ENCODE peak calls at places on chromosomes 6 and 20, in nine cellular contexts. One of them, this sample, is unnamed.

GRCh38 chr6:32108094-32108627 is 977 bp downstream of the TNXB start:
- DNase-seq in sigmoid colon: peak; percentile 87
- DNase-seq in HCT116: no peak
- DNase-seq in spleen: no peak
- DNase-seq in prostate gland: no peak
- DNase-seq in upper lobe of left lung: peak; percentile 87
- DNase-seq in K562: peak; percentile 75
- DNase-seq in HepG2: no peak
- DNase-seq in stomach: peak; percentile 56
- DNase-seq in this sample: peak; percentile 48

GRCh38 chr6:4404410-4404809 is 269.0 kb upstream of the ECI2 start:
- DNase-seq in sigmoid colon: no peak
- DNase-seq in HCT116: no peak
- DNase-seq in spleen: no peak
- DNase-seq in prostate gland: no peak
- DNase-seq in upper lobe of left lung: no peak
- DNase-seq in K562: no peak
- DNase-seq in HepG2: no peak
- DNase-seq in stomach: no peak
- DNase-seq in this sample: no peak

GRCh38 chr6:36370638-36371037 is 16.8 kb downstream of the ETV7 start:
- DNase-seq in sigmoid colon: no peak
- DNase-seq in HCT116: no peak
- DNase-seq in spleen: no peak
- DNase-seq in prostate gland: no peak
- DNase-seq in upper lobe of left lung: no peak
- DNase-seq in K562: no peak
- DNase-seq in HepG2: no peak
- DNase-seq in stomach: no peak
- DNase-seq in this sample: no peak

GRCh38 chr6:7909323-7910276 is 988 bp downstream of the TXNDC5 start:
- DNase-seq in sigmoid colon: no peak
- DNase-seq in HCT116: no peak
- DNase-seq in spleen: peak; percentile 89
- DNase-seq in prostate gland: peak; percentile 43
- DNase-seq in upper lobe of left lung: peak; percentile 95
- DNase-seq in K562: peak; percentile 86
- DNase-seq in HepG2: peak; percentile 64
- DNase-seq in stomach: peak; percentile 57
- DNase-seq in this sample: peak; percentile 65

GRCh38 chr20:57651977-57652864 is 32.0 kb upstream of the ZBP1 start:
- DNase-seq in sigmoid colon: no peak
- DNase-seq in HCT116: no peak
- DNase-seq in spleen: peak; percentile 72
- DNase-seq in prostate gland: no peak
- DNase-seq in upper lobe of left lung: peak; percentile 80
- DNase-seq in K562: no peak
- DNase-seq in HepG2: no peak
- DNase-seq in stomach: peak; percentile 23
- DNase-seq in this sample: no peak

GRCh38 chr6:125194980-125195379 is 41.4 kb downstream of the TPD52L1 start:
- DNase-seq in sigmoid colon: no peak
- DNase-seq in HCT116: no peak
- DNase-seq in spleen: no peak
- DNase-seq in prostate gland: no peak
- DNase-seq in upper lobe of left lung: no peak
- DNase-seq in K562: no peak
- DNase-seq in HepG2: no peak
- DNase-seq in stomach: no peak
- DNase-seq in this sample: no peak

GRCh38 chr6:38671885-38672467 is 31.0 kb downstream of the GLO1 start:
- DNase-seq in sigmoid colon: no peak
- DNase-seq in HCT116: peak; percentile 28
- DNase-seq in spleen: no peak
- DNase-seq in prostate gland: peak; percentile 10
- DNase-seq in upper lobe of left lung: no peak
- DNase-seq in K562: peak; percentile 64
- DNase-seq in HepG2: peak; percentile 43
- DNase-seq in stomach: no peak
- DNase-seq in this sample: peak; percentile 18

GRCh38 chr6:150091466-150091865 is 22.5 kb upstream of the ULBP3 start:
- DNase-seq in sigmoid colon: no peak
- DNase-seq in HCT116: no peak
- DNase-seq in spleen: no peak
- DNase-seq in prostate gland: no peak
- DNase-seq in upper lobe of left lung: no peak
- DNase-seq in K562: no peak
- DNase-seq in HepG2: no peak
- DNase-seq in stomach: no peak
- DNase-seq in this sample: no peak

GRCh38 chr6:150732765-150733539 is 132.6 kb upstream of the MTHFD1L start:
- DNase-seq in sigmoid colon: no peak
- DNase-seq in HCT116: no peak
- DNase-seq in spleen: no peak
- DNase-seq in prostate gland: no peak
- DNase-seq in upper lobe of left lung: no peak
- DNase-seq in K562: no peak
- DNase-seq in HepG2: no peak
- DNase-seq in stomach: no peak
- DNase-seq in this sample: no peak

DNA sequence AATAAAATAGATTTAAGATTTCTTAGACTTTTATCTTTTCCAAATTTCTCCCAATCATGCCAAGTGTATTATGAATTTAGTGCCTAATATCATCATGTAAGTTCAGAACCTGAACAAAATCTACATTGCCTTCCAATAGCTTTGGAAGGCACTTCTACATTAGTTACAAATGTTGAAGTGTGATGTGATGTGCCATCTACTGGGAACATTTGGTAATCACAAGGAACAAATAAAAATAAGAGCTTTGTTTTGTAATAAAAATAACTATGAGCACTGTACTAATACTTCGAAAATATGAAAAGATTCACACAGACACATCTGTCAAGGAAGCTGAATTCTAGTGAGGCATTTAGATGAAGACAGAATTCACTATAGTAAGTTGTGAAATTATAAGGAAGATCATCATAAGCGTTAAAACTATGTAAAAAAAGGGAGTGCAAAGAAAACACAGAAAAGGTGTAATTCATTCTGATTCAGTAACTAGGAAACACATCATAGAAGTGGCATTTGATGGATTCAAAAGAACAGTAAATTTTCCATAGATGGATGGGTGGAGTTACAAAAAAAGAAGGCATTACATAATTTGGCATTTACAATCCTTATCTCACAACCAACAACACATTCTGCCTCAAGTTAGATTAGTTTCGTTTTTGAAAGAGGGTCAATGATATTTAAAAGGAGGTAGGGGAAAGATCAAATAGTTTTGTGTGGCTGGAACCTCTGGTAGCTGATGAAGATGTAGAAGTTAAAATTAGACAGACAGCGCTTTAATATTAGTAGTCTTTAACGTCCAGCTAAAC is 161.0 kb downstream of the ASCC3 start:
- DNase-seq in sigmoid colon: no peak
- DNase-seq in HCT116: peak; percentile 8
- DNase-seq in spleen: no peak
- DNase-seq in prostate gland: no peak
- DNase-seq in upper lobe of left lung: no peak
- DNase-seq in K562: no peak
- DNase-seq in HepG2: peak; percentile 9
- DNase-seq in stomach: no peak
- DNase-seq in this sample: no peak
- H3K4me3 ChIP-seq in sigmoid colon: no peak overlapping the region
- H3K4me3 ChIP-seq in HCT116: no peak overlapping the region
- H3K4me3 ChIP-seq in spleen: no peak overlapping the region
- H3K4me3 ChIP-seq in prostate gland: no peak overlapping the region
- H3K4me3 ChIP-seq in upper lobe of left lung: no peak overlapping the region
- H3K4me3 ChIP-seq in K562: no peak overlapping the region
- H3K4me3 ChIP-seq in HepG2: no peak overlapping the region
- H3K4me3 ChIP-seq in stomach: no peak overlapping the region
- H3K4me3 ChIP-seq in this sample: no peak overlapping the region

GRCh38 chr6:11357285-11357684 is 124.8 kb upstream of the NEDD9 start:
- DNase-seq in sigmoid colon: no peak
- DNase-seq in HCT116: no peak
- DNase-seq in spleen: no peak
- DNase-seq in prostate gland: peak; percentile 77
- DNase-seq in upper lobe of left lung: no peak
- DNase-seq in K562: no peak
- DNase-seq in HepG2: no peak
- DNase-seq in stomach: no peak
- DNase-seq in this sample: no peak

GRCh38 chr6:11356404-11357155 is 124.1 kb upstream of the NEDD9 start:
- DNase-seq in sigmoid colon: no peak
- DNase-seq in HCT116: no peak
- DNase-seq in spleen: no peak
- DNase-seq in prostate gland: no peak
- DNase-seq in upper lobe of left lung: no peak
- DNase-seq in K562: no peak
- DNase-seq in HepG2: no peak
- DNase-seq in stomach: no peak
- DNase-seq in this sample: peak; percentile 46

GRCh38 chr6:11349880-11350279 is 117.4 kb upstream of the NEDD9 start:
- DNase-seq in sigmoid colon: no peak
- DNase-seq in HCT116: no peak
- DNase-seq in spleen: no peak
- DNase-seq in prostate gland: no peak
- DNase-seq in upper lobe of left lung: no peak
- DNase-seq in K562: no peak
- DNase-seq in HepG2: no peak
- DNase-seq in stomach: no peak
- DNase-seq in this sample: no peak

GRCh38 chr6:11350294-11350693 is 117.8 kb upstream of the NEDD9 start:
- DNase-seq in sigmoid colon: no peak
- DNase-seq in HCT116: no peak
- DNase-seq in spleen: no peak
- DNase-seq in prostate gland: no peak
- DNase-seq in upper lobe of left lung: no peak
- DNase-seq in K562: no peak
- DNase-seq in HepG2: peak; percentile 18
- DNase-seq in stomach: no peak
- DNase-seq in this sample: no peak

DNA sequence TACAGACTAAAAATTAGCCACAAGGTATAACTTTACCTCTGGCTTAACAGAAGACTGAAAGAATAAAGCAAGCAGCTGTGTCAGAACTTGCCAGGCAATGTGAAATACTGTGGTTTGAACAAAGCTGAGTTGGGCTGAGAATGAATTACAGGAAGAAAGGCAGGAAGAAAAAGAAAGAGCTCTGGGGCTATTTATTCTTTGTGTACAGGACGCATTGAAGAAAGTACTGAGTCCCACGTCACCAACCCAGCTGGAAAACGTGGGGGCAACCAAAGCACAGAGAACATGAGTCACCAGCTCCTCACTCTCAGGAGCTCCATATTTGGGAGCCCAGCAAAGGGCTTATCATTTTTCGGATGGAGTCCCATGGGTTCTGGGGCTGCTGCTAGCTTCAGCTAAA is 121.6 kb upstream of the NEDD9 start:
- DNase-seq in sigmoid colon: no peak
- DNase-seq in HCT116: no peak
- DNase-seq in spleen: no peak
- DNase-seq in prostate gland: peak; percentile 47
- DNase-seq in upper lobe of left lung: no peak
- DNase-seq in K562: no peak
- DNase-seq in HepG2: no peak
- DNase-seq in stomach: no peak
- DNase-seq in this sample: no peak
- TF ChIP-seq POLR2AphosphoS5 in sigmoid colon: no peak
- TF ChIP-seq POLR2AphosphoS5 in HCT116: no peak
- TF ChIP-seq POLR2AphosphoS5 in spleen: no peak
- TF ChIP-seq POLR2AphosphoS5 in prostate gland: peak; percentile 63
- TF ChIP-seq POLR2AphosphoS5 in upper lobe of left lung: peak; percentile 54
- TF ChIP-seq POLR2AphosphoS5 in K562: no peak
- TF ChIP-seq POLR2AphosphoS5 in HepG2: no peak
- TF ChIP-seq POLR2AphosphoS5 in stomach: no peak
- TF ChIP-seq POLR2AphosphoS5 in this sample: no peak

GRCh38 chr6:134698228-134698627 is 251.7 kb downstream of the ALDH8A1 start:
- DNase-seq in sigmoid colon: no peak
- DNase-seq in HCT116: no peak
- DNase-seq in spleen: no peak
- DNase-seq in prostate gland: no peak
- DNase-seq in upper lobe of left lung: no peak
- DNase-seq in K562: no peak
- DNase-seq in HepG2: no peak
- DNase-seq in stomach: no peak
- DNase-seq in this sample: no peak

GRCh38 chr6:134703206-134703605 is 246.7 kb downstream of the ALDH8A1 start:
- DNase-seq in sigmoid colon: no peak
- DNase-seq in HCT116: no peak
- DNase-seq in spleen: no peak
- DNase-seq in prostate gland: no peak
- DNase-seq in upper lobe of left lung: no peak
- DNase-seq in K562: no peak
- DNase-seq in HepG2: no peak
- DNase-seq in stomach: no peak
- DNase-seq in this sample: no peak

GRCh38 chr6:134702279-134702678 is 247.6 kb downstream of the ALDH8A1 start:
- DNase-seq in sigmoid colon: no peak
- DNase-seq in HCT116: no peak
- DNase-seq in spleen: no peak
- DNase-seq in prostate gland: no peak
- DNase-seq in upper lobe of left lung: no peak
- DNase-seq in K562: no peak
- DNase-seq in HepG2: no peak
- DNase-seq in stomach: no peak
- DNase-seq in this sample: no peak

GRCh38 chr6:134706153-134706552 is 243.7 kb downstream of the ALDH8A1 start:
- DNase-seq in sigmoid colon: no peak
- DNase-seq in HCT116: no peak
- DNase-seq in spleen: no peak
- DNase-seq in prostate gland: no peak
- DNase-seq in upper lobe of left lung: no peak
- DNase-seq in K562: no peak
- DNase-seq in HepG2: no peak
- DNase-seq in stomach: no peak
- DNase-seq in this sample: no peak

DNA sequence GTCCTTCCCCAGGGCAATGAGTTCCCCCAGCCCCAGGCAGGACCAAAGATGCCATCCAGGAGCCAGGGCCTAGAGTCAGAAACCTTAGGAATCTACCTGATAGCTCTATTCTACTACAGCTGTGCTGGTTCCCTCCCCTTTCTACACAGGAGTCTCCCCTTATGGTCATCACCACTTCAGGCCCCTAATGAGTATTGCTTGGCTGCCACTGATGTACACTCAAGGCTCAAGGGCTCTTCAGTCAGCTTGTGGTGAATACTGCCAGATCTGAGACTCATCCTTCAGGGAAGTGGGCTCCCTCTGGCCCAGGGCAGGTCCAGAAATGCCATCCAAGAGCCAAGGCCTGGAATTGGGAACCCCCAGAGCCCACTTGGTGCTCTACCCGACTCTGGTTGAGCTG is 248.6 kb downstream of the ALDH8A1 start:
- DNase-seq in sigmoid colon: no peak
- DNase-seq in HCT116: no peak
- DNase-seq in spleen: no peak
- DNase-seq in prostate gland: no peak
- DNase-seq in upper lobe of left lung: no peak
- DNase-seq in K562: no peak
- DNase-seq in HepG2: no peak
- DNase-seq in stomach: no peak
- DNase-seq in this sample: no peak
- H3K4me3 ChIP-seq in sigmoid colon: no peak overlapping the region
- H3K4me3 ChIP-seq in HCT116: no peak overlapping the region
- H3K4me3 ChIP-seq in spleen: no peak overlapping the region
- H3K4me3 ChIP-seq in prostate gland: no peak overlapping the region
- H3K4me3 ChIP-seq in upper lobe of left lung: no peak overlapping the region
- H3K4me3 ChIP-seq in K562: no peak overlapping the region
- H3K4me3 ChIP-seq in HepG2: no peak overlapping the region
- H3K4me3 ChIP-seq in stomach: no peak overlapping the region
- H3K4me3 ChIP-seq in this sample: no peak overlapping the region

GRCh38 chr20:53829086-53829703 is 235.6 kb upstream of the ZNF217 start:
- DNase-seq in sigmoid colon: peak; percentile 68
- DNase-seq in HCT116: peak; percentile 78
- DNase-seq in spleen: no peak
- DNase-seq in prostate gland: no peak
- DNase-seq in upper lobe of left lung: no peak
- DNase-seq in K562: peak; percentile 36
- DNase-seq in HepG2: no peak
- DNase-seq in stomach: no peak
- DNase-seq in this sample: no peak
- TF ChIP-seq POLR2AphosphoS5 in sigmoid colon: peak; percentile 56
- TF ChIP-seq POLR2AphosphoS5 in HCT116: peak; percentile 51
- TF ChIP-seq POLR2AphosphoS5 in spleen: no peak
- TF ChIP-seq POLR2AphosphoS5 in prostate gland: peak; percentile 47
- TF ChIP-seq POLR2AphosphoS5 in upper lobe of left lung: peak; percentile 34
- TF ChIP-seq POLR2AphosphoS5 in K562: no peak
- TF ChIP-seq POLR2AphosphoS5 in HepG2: no peak
- TF ChIP-seq POLR2AphosphoS5 in stomach: peak; percentile 75
- TF ChIP-seq POLR2AphosphoS5 in this sample: peak; percentile 31